ENCODE peak calls at places on chromosome X, in seven cellular contexts. L is Ammon's horn, W is mesothelial cell of epicardium, O is pancreas, G is NAMALWA, N is H9, H is NCI-H1092. T is an unnamed sample.

GRCh38 chrX:153765138-153766079 is 1.4 kb downstream of the PLXNB3 start:
- DNase-seq in L (peak; percentile 93), N (peak; percentile 24), G (no peak), H (peak; percentile 6), W (no peak), O (peak; percentile 63), T (peak; percentile 93)

GRCh38 chrX:56248492-56248891 is 16.3 kb downstream of the KLF8 start:
- DNase-seq in G (peak; percentile 57), L (peak; percentile 55), O (peak; percentile 63), N (peak; percentile 34), H (no peak), W (no peak), T (peak; percentile 60)

GRCh38 chrX:107565916-107566602 is 62.3 kb upstream of the PRPS1 start:
- DNase-seq in G (peak; percentile 10), W (no peak), L (peak; percentile 40), N (peak; percentile 86), O (no peak), H (peak; percentile 27), T (no peak)

GRCh38 chrX:40300286-40300890 is 202.6 kb upstream of the BCOR start:
- DNase-seq in O (no peak), L (no peak), G (no peak), H (no peak), W (no peak), N (no peak), T (no peak)

GRCh38 chrX:11954196-11954595 is 184.1 kb upstream of the FRMPD4 start:
- DNase-seq in W (no peak), N (no peak), G (no peak), H (no peak), O (no peak), L (no peak), T (no peak)

GRCh38 chrX:11427082-11428033 is 134.1 kb downstream of the AMELX start:
- DNase-seq in G (no peak), N (peak; percentile 52), O (peak; percentile 68), H (no peak), W (no peak), L (peak; percentile 21), T (no peak)

GRCh38 chrX:146224442-146224841 is 406.8 kb downstream of the SLITRK2 start:
- DNase-seq in N (no peak), L (no peak), W (no peak), G (peak; percentile 8), H (peak; percentile 3), O (no peak), T (no peak)

GRCh38 chrX:11239230-11239629 is 54.0 kb upstream of the AMELX start:
- DNase-seq in L (no peak), W (no peak), H (no peak), N (no peak), O (no peak), G (no peak), T (no peak)

GRCh38 chrX:150752124-150752523 is 58.9 kb downstream of the MTMR1 start:
- DNase-seq in O (no peak), N (no peak), H (no peak), L (no peak), W (no peak), G (no peak), T (no peak)

GRCh38 chrX:38212246-38212645 is 8.4 kb downstream of the SRPX start:
- DNase-seq in O (no peak), W (no peak), G (no peak), H (no peak), L (no peak), N (no peak), T (no peak)

GRCh38 chrX:132855760-132856341 is 102.6 kb downstream of the HS6ST2 start:
- DNase-seq in O (no peak), G (no peak), L (no peak), W (no peak), N (no peak), H (no peak), T (no peak)

GRCh38 chrX:56813318-56813837 is 84.3 kb downstream of the NBDY start:
- DNase-seq in H (no peak), W (no peak), G (no peak), N (peak; percentile 14), L (no peak), O (peak; percentile 39), T (no peak)

GRCh38 chrX:115949900-115950822 is 220.4 kb upstream of the AGTR2 start:
- DNase-seq in N (peak; percentile 69), H (peak; percentile 70), G (peak; percentile 17), W (no peak), L (peak; percentile 71), O (peak; percentile 63), T (no peak)

GRCh38 chrX:130615941-130616340 is 214.2 kb downstream of the RBMX2 start:
- DNase-seq in N (no peak), G (no peak), W (no peak), H (no peak), L (no peak), O (no peak), T (no peak)

GRCh38 chrX:136708348-136708747 is 60.4 kb downstream of the CD40LG start:
- DNase-seq in G (peak; percentile 11), H (no peak), W (no peak), L (no peak), N (no peak), O (no peak), T (no peak)

GRCh38 chrX:138925330-138925729 is 213.8 kb upstream of the FGF13 start:
- DNase-seq in G (no peak), H (no peak), O (no peak), W (no peak), L (no peak), N (no peak), T (peak; percentile 20)

GRCh38 chrX:125132274-125132673 is 187.4 kb upstream of the TEX13C start:
- DNase-seq in W (no peak), H (no peak), N (no peak), G (peak; percentile 28), L (no peak), O (no peak), T (no peak)

GRCh38 chrX:12955882-12956703 is 18.8 kb upstream of the TMSB4X start:
- DNase-seq in O (no peak), G (peak; percentile 90), N (no peak), H (no peak), W (no peak), L (no peak), T (no peak)

GRCh38 chrX:115372026-115372610 is 82.6 kb downstream of the LUZP4 start:
- DNase-seq in L (no peak), G (no peak), W (no peak), H (no peak), O (no peak), N (no peak), T (no peak)

GRCh38 chrX:41086627-41086932 is 1.3 kb downstream of the USP9X start:
- DNase-seq in W (no peak), G (no peak), H (no peak), N (no peak), L (no peak), O (no peak), T (no peak)

GRCh38 chrX:28108186-28108945 is 127.1 kb upstream of the DCAF8L1 start:
- DNase-seq in L (no peak), H (no peak), G (no peak), O (no peak), N (no peak), W (no peak), T (no peak)

GRCh38 chrX:139112432-139112831 is 400.9 kb upstream of the FGF13 start:
- DNase-seq in W (no peak), N (no peak), O (no peak), L (no peak), H (peak; percentile 40), G (no peak), T (no peak)

GRCh38 chrX:103393487-103393886 is 17.1 kb downstream of the BEX3 start:
- DNase-seq in L (no peak), W (no peak), O (no peak), H (no peak), N (no peak), G (no peak), T (no peak)

GRCh38 chrX:51406688-51407519 is 74.3 kb downstream of the NUDT10 start:
- DNase-seq in G (no peak), H (no peak), W (no peak), O (no peak), L (no peak), N (no peak), T (no peak)

GRCh38 chrX:153400146-153401132 is 711 bp downstream of the PNMA6E start:
- DNase-seq in O (no peak), L (no peak), H (peak; percentile 33), N (peak; percentile 70), W (no peak), G (peak; percentile 63), T (no peak)

GRCh38 chrX:48972214-48973164 is 845 bp upstream of the KCND1 start:
- DNase-seq in W (no peak), L (peak; percentile 15), H (peak; percentile 7), N (peak; percentile 73), O (no peak), G (peak; percentile 58), T (no peak)

GRCh38 chrX:67347145-67347544 is 196.7 kb upstream of the AR start:
- DNase-seq in N (no peak), H (no peak), O (no peak), L (no peak), W (no peak), G (no peak), T (no peak)

T was measured in putamen.